ENCODE peak calls at places on chromosome 17, in seven cellular contexts. One of them, this sample, is unnamed.

GRCh38 chr17:7383742-7384488 is 3.0 kb downstream of the TNK1 start:
- DNase-seq in left lung: peak
- DNase-seq in ascending aorta: no peak
- DNase-seq in colonic mucosa: no peak
- DNase-seq in A549: no peak
- DNase-seq in fibroblast of lung: no peak
- DNase-seq in AG10803: no peak
- DNase-seq in this sample: no peak

GRCh38 chr17:10270258-10270657 is 71.9 kb upstream of the GAS7 start:
- DNase-seq in colonic mucosa: no peak
- DNase-seq in fibroblast of lung: no peak
- DNase-seq in ascending aorta: no peak
- DNase-seq in left lung: no peak
- DNase-seq in A549: no peak
- DNase-seq in AG10803: peak
- DNase-seq in this sample: no peak

GRCh38 chr17:8108972-8109668 is 9.2 kb downstream of the ALOXE3 start:
- DNase-seq in fibroblast of lung: no peak
- DNase-seq in AG10803: no peak
- DNase-seq in left lung: no peak
- DNase-seq in A549: no peak
- DNase-seq in ascending aorta: no peak
- DNase-seq in colonic mucosa: no peak
- DNase-seq in this sample: no peak

GRCh38 chr17:13562271-13562800 is 39.4 kb downstream of the HS3ST3A1 start:
- DNase-seq in left lung: no peak
- DNase-seq in colonic mucosa: no peak
- DNase-seq in fibroblast of lung: peak
- DNase-seq in A549: peak
- DNase-seq in ascending aorta: no peak
- DNase-seq in AG10803: peak
- DNase-seq in this sample: no peak

GRCh38 chr17:67164298-67164697 is 80.7 kb downstream of the HELZ start:
- DNase-seq in colonic mucosa: no peak
- DNase-seq in A549: no peak
- DNase-seq in left lung: no peak
- DNase-seq in AG10803: no peak
- DNase-seq in fibroblast of lung: peak
- DNase-seq in ascending aorta: no peak
- DNase-seq in this sample: no peak

GRCh38 chr17:75012320-75013076 is at the start of gene MRPL58:
- DNase-seq in colonic mucosa: peak
- DNase-seq in ascending aorta: no peak
- DNase-seq in AG10803: peak
- DNase-seq in fibroblast of lung: peak
- DNase-seq in A549: peak
- DNase-seq in left lung: peak
- DNase-seq in this sample: peak

GRCh38 chr17:40772101-40772500 is at the start of gene KRT26:
- DNase-seq in A549: no peak
- DNase-seq in AG10803: no peak
- DNase-seq in left lung: no peak
- DNase-seq in colonic mucosa: no peak
- DNase-seq in ascending aorta: no peak
- DNase-seq in fibroblast of lung: no peak
- DNase-seq in this sample: no peak

GRCh38 chr17:28712037-28712704 is 483 bp upstream of the PROCA1 start:
- DNase-seq in fibroblast of lung: no peak
- DNase-seq in colonic mucosa: peak
- DNase-seq in ascending aorta: peak
- DNase-seq in left lung: peak
- DNase-seq in A549: no peak
- DNase-seq in AG10803: no peak
- DNase-seq in this sample: no peak

GRCh38 chr17:73481672-73482071 is 162.6 kb downstream of the SDK2 start:
- DNase-seq in colonic mucosa: no peak
- DNase-seq in fibroblast of lung: no peak
- DNase-seq in ascending aorta: no peak
- DNase-seq in AG10803: no peak
- DNase-seq in A549: no peak
- DNase-seq in left lung: no peak
- DNase-seq in this sample: no peak

GRCh38 chr17:79000396-79001189 is 9.0 kb downstream of the CANT1 start:
- DNase-seq in left lung: no peak
- DNase-seq in AG10803: no peak
- DNase-seq in fibroblast of lung: no peak
- DNase-seq in ascending aorta: no peak
- DNase-seq in A549: no peak
- DNase-seq in colonic mucosa: no peak
- DNase-seq in this sample: no peak

GRCh38 chr17:1577186-1577585 is 14.6 kb upstream of the PITPNA start:
- DNase-seq in colonic mucosa: peak
- DNase-seq in left lung: peak
- DNase-seq in ascending aorta: peak
- DNase-seq in AG10803: peak
- DNase-seq in A549: peak
- DNase-seq in fibroblast of lung: peak
- DNase-seq in this sample: peak

GRCh38 chr17:59370580-59371299 is 39.3 kb downstream of the YPEL2 start:
- DNase-seq in ascending aorta: no peak
- DNase-seq in A549: no peak
- DNase-seq in colonic mucosa: no peak
- DNase-seq in fibroblast of lung: no peak
- DNase-seq in left lung: no peak
- DNase-seq in AG10803: no peak
- DNase-seq in this sample: no peak

GRCh38 chr17:63002625-63003024 is 36.6 kb downstream of the TANC2 start:
- DNase-seq in A549: no peak
- DNase-seq in ascending aorta: no peak
- DNase-seq in fibroblast of lung: no peak
- DNase-seq in left lung: no peak
- DNase-seq in AG10803: no peak
- DNase-seq in colonic mucosa: no peak
- DNase-seq in this sample: no peak

GRCh38 chr17:4539025-4539424 is 16.2 kb downstream of the MYBBP1A start:
- DNase-seq in AG10803: no peak
- DNase-seq in ascending aorta: no peak
- DNase-seq in left lung: peak
- DNase-seq in colonic mucosa: no peak
- DNase-seq in A549: no peak
- DNase-seq in fibroblast of lung: no peak
- DNase-seq in this sample: no peak

GRCh38 chr17:45172541-45173286 is 11.0 kb downstream of the HEXIM2 start:
- DNase-seq in ascending aorta: peak
- DNase-seq in AG10803: peak
- DNase-seq in A549: peak
- DNase-seq in colonic mucosa: peak
- DNase-seq in left lung: peak
- DNase-seq in fibroblast of lung: peak
- DNase-seq in this sample: no peak

GRCh38 chr17:18026408-18026776 is 12.6 kb downstream of the ATPAF2 start:
- DNase-seq in fibroblast of lung: peak
- DNase-seq in left lung: no peak
- DNase-seq in colonic mucosa: no peak
- DNase-seq in AG10803: peak
- DNase-seq in A549: no peak
- DNase-seq in ascending aorta: no peak
- DNase-seq in this sample: peak

GRCh38 chr17:77693301-77693700 is 265.2 kb upstream of the TNRC6C start:
- DNase-seq in A549: no peak
- DNase-seq in AG10803: no peak
- DNase-seq in left lung: no peak
- DNase-seq in colonic mucosa: peak
- DNase-seq in fibroblast of lung: no peak
- DNase-seq in ascending aorta: no peak
- DNase-seq in this sample: no peak

GRCh38 chr17:77693776-77694175 is 264.7 kb upstream of the TNRC6C start:
- DNase-seq in fibroblast of lung: no peak
- DNase-seq in colonic mucosa: no peak
- DNase-seq in A549: no peak
- DNase-seq in ascending aorta: no peak
- DNase-seq in AG10803: no peak
- DNase-seq in left lung: no peak
- DNase-seq in this sample: no peak

GRCh38 chr17:77690271-77691161 is 268.0 kb upstream of the TNRC6C start:
- DNase-seq in ascending aorta: no peak
- DNase-seq in AG10803: no peak
- DNase-seq in A549: no peak
- DNase-seq in colonic mucosa: no peak
- DNase-seq in fibroblast of lung: no peak
- DNase-seq in left lung: no peak
- DNase-seq in this sample: no peak

GRCh38 chr17:77692571-77693161 is 265.8 kb upstream of the TNRC6C start:
- DNase-seq in fibroblast of lung: no peak
- DNase-seq in AG10803: peak
- DNase-seq in ascending aorta: no peak
- DNase-seq in left lung: no peak
- DNase-seq in colonic mucosa: peak
- DNase-seq in A549: no peak
- DNase-seq in this sample: no peak

DNA sequence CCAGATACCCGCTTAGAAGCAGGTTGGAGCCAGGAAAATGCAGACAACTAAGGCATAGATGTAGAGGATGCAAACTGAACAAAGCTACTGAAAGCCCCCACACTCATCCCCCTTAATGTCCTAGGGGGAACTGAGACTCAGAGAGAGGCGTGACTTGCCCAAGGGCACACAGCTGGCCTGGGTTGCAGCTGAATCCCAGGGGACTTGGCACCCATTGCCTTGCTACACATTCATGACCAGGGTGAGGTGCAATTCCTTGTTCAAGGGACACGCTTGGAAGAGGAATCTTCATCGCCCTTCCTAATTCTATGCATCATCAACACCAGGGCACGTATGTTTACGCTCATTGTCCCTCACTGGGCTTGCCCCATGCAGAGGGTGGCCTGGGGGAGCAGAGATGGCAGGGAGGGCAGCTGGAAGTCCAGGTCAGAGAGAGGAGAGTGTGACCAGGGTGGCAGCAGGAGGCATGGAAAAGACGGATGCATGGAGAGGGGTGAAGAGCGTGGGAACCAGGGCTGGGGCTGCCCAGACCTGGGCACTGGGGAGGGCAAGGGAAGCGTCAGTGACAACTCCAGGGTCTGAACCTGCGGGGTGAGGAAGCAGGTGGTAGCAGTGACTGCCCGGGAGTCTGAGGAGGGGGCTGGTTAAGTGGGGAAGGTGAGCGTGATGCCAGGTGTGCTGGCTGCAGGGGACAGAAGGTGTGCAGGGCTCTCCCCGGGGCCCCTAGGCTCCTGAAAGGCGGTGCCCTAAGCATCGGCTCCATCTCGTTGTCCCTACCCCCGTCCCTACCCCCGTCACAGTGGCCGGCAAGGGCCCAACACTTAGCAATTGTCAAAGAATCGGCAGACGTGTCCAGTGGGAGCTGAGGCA is 267.1 kb upstream of the TNRC6C start:
- DNase-seq in A549: no peak
- DNase-seq in AG10803: no peak
- DNase-seq in fibroblast of lung: no peak
- DNase-seq in ascending aorta: no peak
- DNase-seq in colonic mucosa: no peak
- DNase-seq in left lung: no peak
- DNase-seq in this sample: no peak
- TF ChIP-seq CTCF in A549: no peak
- TF ChIP-seq CTCF in AG10803: no peak
- TF ChIP-seq CTCF in fibroblast of lung: no peak
- TF ChIP-seq CTCF in ascending aorta: no peak
- TF ChIP-seq CTCF in colonic mucosa: no peak
- TF ChIP-seq CTCF in left lung: no peak
- TF ChIP-seq CTCF in this sample: no peak

DNA sequence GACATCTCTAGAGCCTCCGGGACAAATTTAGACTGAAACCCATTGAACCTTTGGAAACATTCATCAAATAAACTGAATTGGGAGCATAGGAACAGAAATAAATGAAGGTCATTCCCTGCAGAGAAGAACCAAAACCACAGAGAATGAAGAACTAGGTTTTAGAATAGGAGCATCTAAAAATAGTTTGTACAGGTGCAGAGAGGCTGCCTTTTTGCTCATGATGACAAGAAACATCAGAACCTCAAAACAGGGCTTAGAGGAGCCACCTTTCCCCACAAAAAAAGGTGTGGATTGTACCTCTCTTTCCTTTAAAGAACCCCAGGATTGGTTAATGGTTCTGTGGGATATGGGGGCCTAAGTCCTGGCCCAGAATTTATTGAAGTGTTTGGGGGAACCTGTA is 37.8 kb upstream of the SLC47A1 start:
- DNase-seq in colonic mucosa: no peak
- DNase-seq in left lung: no peak
- DNase-seq in A549: no peak
- DNase-seq in AG10803: no peak
- DNase-seq in fibroblast of lung: no peak
- DNase-seq in ascending aorta: no peak
- DNase-seq in this sample: no peak
- H3K4me3 ChIP-seq in colonic mucosa: no peak
- H3K4me3 ChIP-seq in left lung: no peak
- H3K4me3 ChIP-seq in A549: no peak
- H3K4me3 ChIP-seq in AG10803: no peak
- H3K4me3 ChIP-seq in fibroblast of lung: no peak
- H3K4me3 ChIP-seq in ascending aorta: no peak
- H3K4me3 ChIP-seq in this sample: no peak

DNA sequence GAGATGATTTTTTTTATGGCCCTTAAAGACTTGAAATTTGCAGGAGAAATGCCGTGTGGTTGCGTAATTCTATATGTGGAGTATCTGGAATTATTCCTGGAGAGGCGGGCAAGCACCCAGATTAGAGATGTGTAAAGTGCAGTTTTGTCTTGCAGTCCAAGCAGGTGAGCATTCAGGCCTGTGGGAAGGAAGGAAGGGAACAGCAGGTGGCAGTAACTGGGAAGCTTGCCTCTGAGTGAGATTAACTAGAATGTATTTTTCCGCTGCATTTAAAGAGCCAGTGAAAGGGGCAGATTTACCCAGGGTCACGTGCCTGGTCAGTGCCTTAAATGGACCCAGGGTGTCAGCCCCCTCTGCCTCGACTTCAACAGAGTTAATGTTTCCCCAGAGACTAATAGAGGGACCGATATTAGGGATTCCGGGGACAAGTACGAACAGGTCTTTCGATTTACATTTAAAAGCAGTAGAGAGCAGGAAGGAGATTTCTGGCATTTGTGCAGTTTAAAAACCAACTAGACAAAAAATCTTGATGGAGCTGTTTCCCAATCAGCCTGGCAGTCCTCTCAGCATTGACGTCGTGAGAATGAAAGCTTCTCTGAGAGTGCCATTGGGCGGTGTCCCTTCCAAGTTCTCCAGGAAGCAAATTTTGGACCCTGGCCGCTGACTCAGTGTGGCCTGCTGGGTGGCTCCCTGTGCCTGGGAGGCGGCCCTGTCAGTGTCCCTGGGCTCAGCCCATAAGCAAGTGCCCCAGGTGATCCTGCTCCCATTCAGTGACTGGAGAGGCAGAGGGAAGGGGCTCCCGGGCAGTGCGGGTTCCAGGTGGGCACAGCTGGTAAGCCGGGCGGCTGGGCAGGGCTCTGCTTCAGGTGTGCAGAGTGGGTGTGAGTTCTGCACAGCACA is 38.2 kb downstream of the KSR1 start:
- DNase-seq in colonic mucosa: peak
- DNase-seq in A549: peak
- DNase-seq in AG10803: peak
- DNase-seq in ascending aorta: peak
- DNase-seq in fibroblast of lung: peak
- DNase-seq in left lung: peak
- DNase-seq in this sample: peak
- TF ChIP-seq CTCF in colonic mucosa: peak
- TF ChIP-seq CTCF in A549: peak
- TF ChIP-seq CTCF in AG10803: peak
- TF ChIP-seq CTCF in ascending aorta: no peak
- TF ChIP-seq CTCF in fibroblast of lung: peak
- TF ChIP-seq CTCF in left lung: no peak
- TF ChIP-seq CTCF in this sample: peak

GRCh38 chr17:65850486-65850885 is 289.0 kb upstream of the AXIN2 start:
- DNase-seq in fibroblast of lung: peak
- DNase-seq in AG10803: peak
- DNase-seq in ascending aorta: no peak
- DNase-seq in left lung: no peak
- DNase-seq in A549: peak
- DNase-seq in colonic mucosa: no peak
- DNase-seq in this sample: no peak
- H3K4me3 ChIP-seq in fibroblast of lung: no peak
- H3K4me3 ChIP-seq in AG10803: no peak
- H3K4me3 ChIP-seq in ascending aorta: no peak
- H3K4me3 ChIP-seq in left lung: no peak
- H3K4me3 ChIP-seq in A549: no peak
- H3K4me3 ChIP-seq in colonic mucosa: no peak
- H3K4me3 ChIP-seq in this sample: no peak

This sample was measured in astrocyte of the cerebellum.